ENCODE peak calls at places on chromosome 16, in nine cellular contexts. J, Z, S, I, U, L, W, H and P are unnamed samples.
A peak's percentile ranks its signal among the peaks of the same experiment; 100 is the strongest.

GRCh38 chr16:54031107-54031760 is 255.4 kb downstream of the IRX3 start:
- DNase-seq in I (no peak), U (no peak), H (no peak), S (no peak), W (no peak), Z (no peak), L (no peak), J (no peak), P (no peak)

GRCh38 chr16:5002699-5003143 is 31.0 kb downstream of the NAGPA start:
- DNase-seq in W (no peak), Z (no peak), L (no peak), H (no peak), J (no peak), I (no peak), U (no peak), S (no peak), P (no peak)

GRCh38 chr16:4316103-4316731 is 350 bp downstream of the GLIS2 start:
- DNase-seq in W (no peak), L (no peak), S (no peak), H (no peak), I (peak; percentile 31), U (no peak), Z (no peak), J (no peak), P (no peak)

GRCh38 chr16:49362230-49362629 is 11.4 kb upstream of the C16orf78 start:
- DNase-seq in J (no peak), I (no peak), H (no peak), L (no peak), Z (no peak), W (no peak), S (no peak), U (no peak), P (no peak)

GRCh38 chr16:54199486-54200160 is 87.0 kb downstream of the IRX3 start:
- DNase-seq in L (no peak), S (no peak), J (no peak), H (no peak), I (no peak), W (no peak), Z (no peak), U (no peak), P (no peak)

GRCh38 chr16:87288753-87289362 is 28.3 kb downstream of the C16orf95 start:
- DNase-seq in J (no peak), Z (no peak), W (no peak), S (peak; percentile 77), L (no peak), U (no peak), H (no peak), I (no peak), P (no peak)

GRCh38 chr16:18832021-18832420 is 30.7 kb upstream of the ARL6IP1 start:
- DNase-seq in S (no peak), U (no peak), I (no peak), L (no peak), W (no peak), H (no peak), J (no peak), Z (no peak), P (no peak)

GRCh38 chr16:52251495-52251894 is 295.4 kb downstream of the TOX3 start:
- DNase-seq in U (no peak), I (no peak), Z (no peak), H (no peak), S (no peak), L (no peak), J (no peak), W (no peak), P (no peak)

GRCh38 chr16:77307764-77308561 is 108.8 kb downstream of the SYCE1L start:
- DNase-seq in J (no peak), L (no peak), I (no peak), S (no peak), W (no peak), Z (peak; percentile 31), U (no peak), H (no peak), P (no peak)

GRCh38 chr16:87860553-87861299 is 8.6 kb downstream of the SLC7A5 start:
- DNase-seq in L (no peak), U (no peak), I (no peak), S (no peak), H (no peak), W (no peak), Z (peak; percentile 27), J (peak; percentile 64), P (no peak)

GRCh38 chr16:10412935-10413601 is 27.2 kb downstream of the ATF7IP2 start:
- DNase-seq in J (no peak), H (no peak), S (no peak), I (no peak), L (no peak), Z (no peak), U (no peak), W (no peak), P (no peak)
- H3K9me3 ChIP-seq in J (no peaks in the 10 kb centered on the region), H (peaks cover 63% of the 10 kb centered on the region), S (peaks cover 12% of the 10 kb centered on the region), I (peaks cover under 1% of the 10 kb centered on the region), L (no peaks in the 10 kb centered on the region), Z (peaks cover 44% of the 10 kb centered on the region), U (peaks cover 49% of the 10 kb centered on the region), W (peaks cover 9% of the 10 kb centered on the region), P (no peaks in the 10 kb centered on the region)

GRCh38 chr16:55540221-55540620 is 26.3 kb upstream of the CAPNS2 start:
- DNase-seq in L (no peak), S (no peak), I (no peak), J (no peak), U (no peak), H (no peak), Z (no peak), W (no peak), P (no peak)

GRCh38 chr16:55542459-55543082 is 23.9 kb upstream of the CAPNS2 start:
- DNase-seq in I (no peak), Z (no peak), L (no peak), S (no peak), U (no peak), W (no peak), J (no peak), H (no peak), P (no peak)

GRCh38 chr16:55539488-55539887 is 27.0 kb upstream of the CAPNS2 start:
- DNase-seq in J (no peak), H (no peak), W (no peak), Z (no peak), S (no peak), I (no peak), L (no peak), U (no peak), P (no peak)

GRCh38 chr16:55539049-55539448 is 27.4 kb upstream of the CAPNS2 start:
- DNase-seq in H (no peak), W (no peak), U (no peak), Z (no peak), S (no peak), J (no peak), I (no peak), L (no peak), P (no peak)

DNA sequence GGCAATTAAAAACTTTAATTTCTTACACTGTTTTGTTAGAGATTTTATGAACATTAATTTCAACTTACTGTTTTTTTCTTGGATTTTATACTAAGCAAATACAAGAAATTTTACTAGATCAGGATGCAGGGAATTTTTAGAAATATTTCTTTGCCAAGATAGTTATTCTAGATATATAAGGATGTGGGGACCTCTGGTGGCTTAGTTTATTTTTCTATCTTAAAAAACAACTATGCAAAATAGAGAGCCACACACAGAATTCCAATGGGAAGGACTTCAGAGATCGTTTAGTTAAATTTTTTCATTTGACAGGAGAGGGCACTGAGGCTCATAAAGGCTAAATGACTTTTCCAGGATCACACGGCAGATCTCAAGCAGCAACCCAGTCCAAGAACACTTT is 23.0 kb upstream of the CAPNS2 start:
- DNase-seq in W (no peak), Z (no peak), L (no peak), U (no peak), J (peak; percentile 12), S (no peak), I (no peak), H (no peak), P (no peak)
- TF ChIP-seq CTCF in W (no peak), Z (peak; percentile 61), L (peak; percentile 57), U (peak; percentile 45), J (peak; percentile 34), S (peak; percentile 40), I (peak; percentile 45), H (peak; percentile 29), P (peak; percentile 16)

DNA sequence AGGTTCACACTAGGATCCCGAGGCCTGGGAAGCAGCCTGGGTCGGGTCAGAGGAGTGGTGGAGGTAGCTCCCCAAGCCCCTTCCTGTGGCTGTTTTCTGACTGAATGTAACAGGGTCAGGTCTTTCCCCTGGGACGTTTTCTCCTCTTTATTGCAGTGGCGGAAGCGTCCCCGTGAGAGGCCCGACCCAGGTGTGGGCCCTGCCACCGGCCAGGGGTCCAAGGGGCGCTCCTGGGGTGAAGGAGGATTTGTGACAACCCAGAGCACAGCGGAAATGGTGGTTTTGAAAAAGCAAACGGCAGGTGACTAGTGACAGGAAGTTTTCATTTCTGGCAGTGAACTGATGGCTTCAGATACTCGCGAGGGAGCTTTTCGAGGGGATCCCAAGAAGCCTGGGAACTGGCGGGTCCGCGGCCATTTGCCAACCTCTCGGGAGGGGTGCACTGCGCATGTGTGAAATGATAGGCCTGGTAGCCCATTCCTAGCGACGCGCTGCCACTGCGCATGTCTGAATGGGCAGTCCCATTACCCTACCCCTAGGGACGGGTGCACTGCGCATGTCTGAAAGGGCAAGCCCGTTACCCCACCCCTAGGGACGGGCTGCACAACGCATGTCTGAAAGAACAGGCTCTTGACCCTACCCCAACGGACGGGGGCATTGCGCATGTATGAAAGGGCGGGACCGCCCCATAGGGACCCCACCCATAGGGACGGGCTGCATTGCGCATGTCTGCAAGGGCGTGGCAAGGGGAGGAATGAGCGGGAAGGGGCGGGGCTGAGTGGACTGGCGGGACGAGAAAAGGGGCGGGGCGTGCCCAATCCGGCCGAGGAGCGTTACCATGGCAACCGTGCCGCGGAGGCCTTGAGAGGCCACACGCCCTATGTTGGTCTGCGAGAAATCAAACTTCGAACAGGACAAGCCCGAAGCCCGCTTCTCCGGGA is 1747.9 kb downstream of the TP53TG3F start:
- DNase-seq in J (peak; percentile 65), U (no peak), S (no peak), W (no peak), I (no peak), Z (no peak), L (no peak), H (no peak), P (peak; percentile 90)
- H3K9me3 ChIP-seq in J (no peaks in the 10 kb centered on the region), U (no peaks in the 10 kb centered on the region), S (peaks cover 31% of the 10 kb centered on the region), W (no peaks in the 10 kb centered on the region), I (no peaks in the 10 kb centered on the region), Z (no peaks in the 10 kb centered on the region), L (no peaks in the 10 kb centered on the region), H (no peaks in the 10 kb centered on the region), P (no peaks in the 10 kb centered on the region)

DNA sequence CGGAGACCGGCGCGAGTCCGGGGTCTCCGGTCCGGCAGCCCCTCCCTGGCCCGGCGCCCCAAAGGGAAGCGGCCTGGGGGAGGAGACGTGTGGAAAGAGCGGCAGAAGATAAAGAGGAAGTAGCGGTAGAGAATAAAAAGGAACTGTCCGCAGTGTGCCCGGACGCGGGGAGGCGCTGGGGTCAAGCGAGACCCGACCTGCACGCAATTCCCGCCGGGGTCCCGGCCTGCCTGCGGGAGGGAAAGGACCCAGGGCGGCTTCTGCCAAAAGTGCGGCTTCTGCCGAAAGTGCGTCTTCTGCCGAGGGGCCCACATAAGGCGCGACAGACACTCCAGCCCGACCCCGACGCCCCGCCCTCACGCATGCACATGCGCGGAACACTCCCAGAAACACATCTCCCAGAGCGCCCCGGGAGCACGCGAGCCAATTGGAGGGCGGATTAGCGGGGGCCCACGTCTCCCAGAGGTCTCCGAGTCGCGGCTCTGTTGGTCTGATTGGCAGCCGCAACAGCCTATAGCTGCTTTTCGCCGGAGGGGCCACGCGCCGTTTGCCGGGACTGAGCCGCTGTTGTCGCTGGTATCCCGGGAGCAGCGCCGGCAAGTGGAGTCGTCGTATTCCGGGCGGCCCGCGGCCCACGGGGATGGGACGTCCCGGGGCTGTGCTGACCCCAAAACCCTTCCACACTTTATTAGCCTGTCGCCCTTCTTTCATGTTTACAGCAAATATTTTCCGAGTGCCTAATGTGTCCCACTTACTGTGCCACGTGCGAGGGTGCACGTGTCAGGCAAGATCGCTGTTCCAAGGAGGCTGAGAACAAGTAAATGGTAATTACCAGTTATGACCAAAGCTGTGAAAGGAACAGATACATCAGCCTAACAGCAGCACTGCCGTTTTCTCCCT is 8.0 kb upstream of the MEFV start:
- DNase-seq in Z (peak; percentile 65), H (peak; percentile 97), I (peak; percentile 97), U (peak; percentile 99), S (peak; percentile 94), L (peak; percentile 96), J (peak; percentile 99), W (peak; percentile 98), P (peak; percentile 98)
- TF ChIP-seq CTCF in Z (no peak), H (peak; percentile 23), I (peak; percentile 26), U (peak; percentile 54), S (peak; percentile 39), L (no peak), J (peak; percentile 31), W (no peak), P (no peak)